ENCODE peak calls at places on chromosomes 5 and 9, in ten cellular contexts. A is activated naive CD4-positive, alpha-beta T cell; F is activated naive CD8-positive, alpha-beta T cell treated with anti-CD3 and anti-CD28 coated beads for 36 hours; I is tibial artery; Y is cardiac muscle cell; L is neural progenitor cell; H is CD8-positive, alpha-beta memory T cell; O is activated T-cell treated with anti-CD3 and anti-CD28 coated beads for 1 hour; T is endothelial cell of umbilical vein; J is COR-L47. P is an unnamed sample.

GRCh38 chr5:56900395-56900794 is 9.0 kb upstream of the SETD9 start:
- DNase-seq in A (no peak), F (no peak), I (no peak), Y (peak; percentile 55), L (no peak), H (no peak), O (no peak), T (peak; percentile 42), J (no peak), P (no peak)

GRCh38 chr9:135082536-135082935 is 4.9 kb upstream of the OLFM1 start:
- DNase-seq in A (no peak), F (no peak), I (no peak), Y (no peak), L (no peak), H (no peak), O (no peak), T (no peak), J (no peak), P (no peak)

GRCh38 chr5:76402880-76403712 is at the start of gene IQGAP2:
- DNase-seq in A (peak; percentile 55), F (peak; percentile 86), I (peak; percentile 53), Y (peak; percentile 62), L (peak; percentile 87), H (peak; percentile 73), O (peak; percentile 73), T (peak; percentile 51), J (no peak), P (no peak)

GRCh38 chr5:140310434-140310833 is 7.5 kb upstream of the PFDN1 start:
- DNase-seq in A (no peak), F (no peak), I (no peak), Y (no peak), L (no peak), H (no peak), O (no peak), T (no peak), J (no peak), P (no peak)

GRCh38 chr5:168790691-168791230 is 211.6 kb upstream of the PANK3 start:
- DNase-seq in A (no peak), F (no peak), I (no peak), Y (no peak), L (peak; percentile 64), H (no peak), O (no peak), T (no peak), J (no peak), P (no peak)

GRCh38 chr9:36888551-36888950 is 145.5 kb downstream of the PAX5 start:
- DNase-seq in A (no peak), F (no peak), I (no peak), Y (no peak), L (no peak), H (no peak), O (no peak), T (no peak), J (no peak), P (no peak)

GRCh38 chr5:57307516-57307915 is 133.7 kb downstream of the GPBP1 start:
- DNase-seq in A (no peak), F (no peak), I (no peak), Y (no peak), L (no peak), H (no peak), O (no peak), T (no peak), J (no peak), P (no peak)

GRCh38 chr9:117744856-117745389 is 40.7 kb downstream of the TLR4 start:
- DNase-seq in A (no peak), F (no peak), I (no peak), Y (peak; percentile 18), L (peak; percentile 67), H (no peak), O (no peak), T (peak; percentile 19), J (no peak), P (no peak)

GRCh38 chr9:105921057-105921721 is 226.8 kb downstream of the TMEM38B start:
- DNase-seq in A (no peak), F (no peak), I (no peak), Y (peak; percentile 3), L (no peak), H (no peak), O (no peak), T (no peak), J (no peak), P (no peak)

GRCh38 chr5:169442354-169443248 is 141.0 kb upstream of the SPDL1 start:
- DNase-seq in A (no peak), F (no peak), I (no peak), Y (peak; percentile 48), L (no peak), H (no peak), O (no peak), T (no peak), J (no peak), P (no peak)

GRCh38 chr5:17058438-17058837 is 122.3 kb upstream of the MYO10 start:
- DNase-seq in A (no peak), F (no peak), I (no peak), Y (no peak), L (no peak), H (no peak), O (no peak), T (no peak), J (no peak), P (no peak)

GRCh38 chr5:107361945-107362344 is 308.8 kb downstream of the EFNA5 start:
- DNase-seq in A (no peak), F (no peak), I (peak; percentile 52), Y (peak; percentile 83), L (no peak), H (no peak), O (no peak), T (no peak), J (no peak), P (no peak)

GRCh38 chr5:107875834-107876233 is 205.1 kb upstream of the EFNA5 start:
- DNase-seq in A (no peak), F (no peak), I (peak; percentile 27), Y (peak; percentile 6), L (no peak), H (no peak), O (no peak), T (no peak), J (no peak), P (no peak)

GRCh38 chr5:62093411-62093810 is 212.6 kb upstream of the KIF2A start:
- DNase-seq in A (no peak), F (no peak), I (no peak), Y (no peak), L (no peak), H (no peak), O (no peak), T (no peak), J (no peak), P (no peak)

GRCh38 chr5:142296914-142297417 is 27.9 kb downstream of the SPRY4 start:
- DNase-seq in A (no peak), F (no peak), I (no peak), Y (peak; percentile 86), L (no peak), H (no peak), O (no peak), T (peak; percentile 98), J (no peak), P (no peak)

GRCh38 chr9:121819511-121820231 is 168.2 kb downstream of the DAB2IP start:
- DNase-seq in A (no peak), F (no peak), I (no peak), Y (peak; percentile 16), L (peak; percentile 75), H (no peak), O (no peak), T (peak; percentile 33), J (no peak), P (no peak)

GRCh38 chr5:119400248-119400647 is 44.4 kb downstream of the TNFAIP8 start:
- DNase-seq in A (no peak), F (no peak), I (no peak), Y (no peak), L (no peak), H (no peak), O (no peak), T (no peak), J (no peak), P (no peak)